ENCODE peak calls at places on chromosome 11, in ten cellular contexts. M is T-helper 2 cell; N is CD8-positive, alpha-beta memory T cell; F is iPS-NIHi11; G is EH; P is activated CD8-positive, alpha-beta memory T cell treated with anti-CD3 and anti-CD28 coated beads for 4 hours; O is NCI-H1436 treated with DMSO at 0.1 percent for 48 hours; C is hypothalamus; W is adipocyte; Y is mesenchymal stem cell. S is an unnamed sample.

GRCh38 chr11:133886029-133886428 is 40.7 kb upstream of the SPATA19 start:
- DNase-seq in M (no peak), C (no peak), F (no peak), Y (no peak), N (no peak), O (no peak), G (no peak), P (no peak), W (no peak), S (no peak)

GRCh38 chr11:128727811-128728431 is 34.0 kb downstream of the FLI1 start:
- DNase-seq in N (no peak), O (no peak), M (no peak), Y (no peak), C (no peak), F (no peak), P (no peak), W (no peak), G (no peak), S (no peak)

GRCh38 chr11:65043881-65044501 is 3.0 kb downstream of the SAC3D1 start:
- DNase-seq in F (no peak), M (no peak), O (no peak), P (no peak), N (no peak), G (peak; percentile 79), C (no peak), W (no peak), Y (no peak), S (peak; percentile 62)

GRCh38 chr11:74784234-74784633 is 35.6 kb downstream of the RNF169 start:
- DNase-seq in G (no peak), W (no peak), C (no peak), P (no peak), M (no peak), N (no peak), F (no peak), O (no peak), Y (no peak), S (no peak)

GRCh38 chr11:129643031-129643721 is 172.5 kb upstream of the TMEM45B start:
- DNase-seq in P (no peak), N (no peak), Y (peak; percentile 87), G (peak; percentile 90), O (no peak), M (no peak), F (no peak), C (no peak), W (no peak), S (no peak)

GRCh38 chr11:134001596-134001995 is 44.8 kb upstream of the IGSF9B start:
- DNase-seq in P (no peak), O (no peak), W (no peak), G (no peak), M (no peak), Y (no peak), F (no peak), N (no peak), C (no peak), S (no peak)

GRCh38 chr11:28756977-28757376 is 648.8 kb downstream of the METTL15 start:
- DNase-seq in G (peak; percentile 98), N (no peak), Y (peak; percentile 37), F (no peak), M (no peak), C (no peak), P (no peak), W (peak; percentile 46), O (no peak), S (peak; percentile 41)

GRCh38 chr11:93642416-93642815 is 19.1 kb upstream of the CEP295 start:
- DNase-seq in F (peak; percentile 13), C (no peak), N (no peak), M (no peak), Y (no peak), G (no peak), O (no peak), P (no peak), W (no peak), S (no peak)

GRCh38 chr11:119723243-119723951 is 5.6 kb downstream of the NECTIN1 start:
- DNase-seq in F (no peak), M (no peak), P (no peak), O (no peak), G (no peak), Y (no peak), C (no peak), N (no peak), W (no peak), S (no peak)

GRCh38 chr11:5736396-5736795 is at the start of gene OR56B1:
- DNase-seq in O (no peak), Y (no peak), P (no peak), G (no peak), M (no peak), F (no peak), N (no peak), C (no peak), W (no peak), S (no peak)

GRCh38 chr11:78812513-78813293 is 238.0 kb upstream of the NARS2 start:
- DNase-seq in W (no peak), P (no peak), N (no peak), C (no peak), M (no peak), O (peak; percentile 21), G (no peak), F (no peak), Y (peak; percentile 61), S (no peak)

GRCh38 chr11:72378704-72379383 is 55.5 kb downstream of the CLPB start:
- DNase-seq in N (no peak), W (no peak), F (no peak), M (no peak), C (peak; percentile 48), P (no peak), G (no peak), Y (no peak), O (no peak), S (peak; percentile 41)

GRCh38 chr11:109075976-109076375 is 346.0 kb upstream of the C11orf87 start:
- DNase-seq in F (no peak), C (no peak), P (no peak), O (no peak), N (no peak), M (no peak), G (no peak), W (no peak), Y (no peak), S (no peak)

GRCh38 chr11:26943636-26944035 is 50.3 kb upstream of the FIBIN start:
- DNase-seq in P (no peak), G (no peak), F (no peak), W (peak; percentile 59), M (no peak), C (no peak), N (no peak), O (no peak), Y (no peak), S (no peak)

GRCh38 chr11:10680956-10681487 is 12.5 kb downstream of the IRAG1 start:
- DNase-seq in M (no peak), F (no peak), Y (peak; percentile 42), O (no peak), W (no peak), C (no peak), P (no peak), G (peak; percentile 87), N (no peak), S (no peak)

GRCh38 chr11:118010738-118011461 is 24.7 kb downstream of the IL10RA start:
- DNase-seq in W (no peak), C (no peak), Y (no peak), G (no peak), P (no peak), M (no peak), F (no peak), N (no peak), O (no peak), S (no peak)

GRCh38 chr11:113376156-113376555 is 11.4 kb upstream of the ANKK1 start:
- DNase-seq in O (no peak), M (no peak), Y (peak; percentile 25), C (no peak), W (peak; percentile 4), P (no peak), G (no peak), N (no peak), F (no peak), S (no peak)

GRCh38 chr11:63239254-63239653 is 4.1 kb downstream of the SLC22A25 start:
- DNase-seq in N (no peak), W (no peak), O (no peak), C (no peak), P (no peak), F (no peak), G (no peak), M (no peak), Y (no peak), S (no peak)

GRCh38 chr11:71206186-71206585 is 46.2 kb downstream of the SHANK2 start:
- DNase-seq in C (no peak), P (no peak), Y (peak; percentile 91), W (peak; percentile 7), M (no peak), O (no peak), N (no peak), F (no peak), G (no peak), S (peak; percentile 74)

GRCh38 chr11:119157088-119157487 is 8.2 kb downstream of the ABCG4 start:
- DNase-seq in G (no peak), F (no peak), C (no peak), M (no peak), Y (no peak), P (no peak), W (no peak), O (no peak), N (no peak), S (no peak)

GRCh38 chr11:12433571-12434061 is 56.2 kb downstream of the PARVA start:
- DNase-seq in M (no peak), Y (peak; percentile 92), C (no peak), O (no peak), P (no peak), N (no peak), G (peak; percentile 96), W (peak; percentile 93), F (no peak), S (peak; percentile 48)

GRCh38 chr11:44264761-44265160 is 45.2 kb downstream of the ALX4 start:
- DNase-seq in P (no peak), W (no peak), Y (no peak), G (no peak), N (no peak), M (no peak), O (no peak), F (no peak), C (no peak), S (no peak)

GRCh38 chr11:78905756-78906155 is 331.1 kb upstream of the NARS2 start:
- DNase-seq in M (no peak), F (no peak), O (no peak), W (no peak), Y (no peak), N (no peak), P (no peak), G (no peak), C (no peak), S (no peak)

GRCh38 chr11:83002522-83002921 is 69.2 kb downstream of the RAB30 start:
- DNase-seq in O (no peak), P (no peak), G (no peak), W (no peak), N (no peak), C (no peak), F (no peak), M (no peak), Y (no peak), S (no peak)

GRCh38 chr11:96241351-96241841 is 101.6 kb downstream of the MAML2 start:
- DNase-seq in F (no peak), C (no peak), W (no peak), P (no peak), M (no peak), N (no peak), G (no peak), O (no peak), Y (no peak), S (no peak)

GRCh38 chr11:114259124-114259526 is 37.1 kb upstream of the NNMT start:
- DNase-seq in Y (no peak), M (no peak), C (peak; percentile 6), F (no peak), G (no peak), W (no peak), N (no peak), O (no peak), P (no peak), S (no peak)

GRCh38 chr11:25734592-25735211 is 597.2 kb upstream of the ANO3 start:
- DNase-seq in G (no peak), M (no peak), O (no peak), P (no peak), N (no peak), C (no peak), Y (peak; percentile 54), F (peak; percentile 26), W (peak; percentile 82), S (no peak)

GRCh38 chr11:76214968-76215548 is 8.8 kb upstream of the WNT11 start:
- DNase-seq in M (no peak), F (no peak), G (no peak), O (no peak), N (no peak), Y (no peak), C (no peak), P (no peak), W (no peak), S (no peak)